ENCODE peak calls at places on chromosomes 2 and 18, in nine cellular contexts. E is body of pancreas, G is ovary, W is heart left ventricle, V is NB4, I is stomach, F is transverse colon, D is GM12892, O is IMR-90. U is an unnamed sample.

GRCh38 chr2:126971162-126971480 is 72.4 kb downstream of the TEX51 start:
- DNase-seq in E (no peak), G (no peak), W (no peak), V (no peak), I (no peak), F (no peak), D (no peak), O (no peak), U (no peak)

GRCh38 chr2:75595541-75596395 is 35.0 kb upstream of the EVA1A start:
- DNase-seq in E (no peak), G (no peak), W (no peak), V (no peak), I (no peak), F (no peak), D (no peak), O (peak), U (no peak)

GRCh38 chr2:65549262-65550036 is 117.0 kb upstream of the SPRED2 start:
- DNase-seq in E (no peak), G (no peak), W (no peak), V (no peak), I (no peak), F (no peak), D (no peak), O (no peak), U (no peak)

GRCh38 chr2:97950329-97951154 is 45.2 kb downstream of the TMEM131 start:
- DNase-seq in E (no peak), G (no peak), W (no peak), V (no peak), I (no peak), F (no peak), D (no peak), O (peak), U (peak)

GRCh38 chr2:219709261-219709867 is 81.9 kb downstream of the SLC4A3 start:
- DNase-seq in E (no peak), G (no peak), W (no peak), V (no peak), I (no peak), F (no peak), D (no peak), O (no peak), U (no peak)

GRCh38 chr2:100470898-100471514 is 724 bp downstream of the NMS start:
- DNase-seq in E (no peak), G (peak), W (no peak), V (peak), I (no peak), F (no peak), D (no peak), O (peak), U (peak)

GRCh38 chr2:43144265-43144664 is 82.1 kb downstream of the ZFP36L2 start:
- DNase-seq in E (no peak), G (no peak), W (no peak), V (peak), I (no peak), F (no peak), D (no peak), O (peak), U (no peak)

GRCh38 chr2:63049291-63050185 is 1.1 kb upstream of the OTX1 start:
- DNase-seq in E (no peak), G (peak), W (peak), V (peak), I (no peak), F (no peak), D (peak), O (peak), U (no peak)

GRCh38 chr18:60537074-60537473 is 164.5 kb upstream of the MC4R start:
- DNase-seq in E (no peak), G (no peak), W (no peak), V (no peak), I (no peak), F (no peak), D (no peak), O (no peak), U (no peak)

GRCh38 chr2:127401757-127402695 is 14.3 kb upstream of the MAP3K2 start:
- DNase-seq in E (no peak), G (no peak), W (no peak), V (no peak), I (no peak), F (peak), D (no peak), O (peak), U (no peak)

GRCh38 chr18:13915973-13916372 is 637 bp upstream of the MC2R start:
- DNase-seq in E (peak), G (no peak), W (no peak), V (no peak), I (no peak), F (no peak), D (no peak), O (no peak), U (no peak)

GRCh38 chr2:219627105-219628100 is at the start of gene SLC4A3:
- DNase-seq in E (no peak), G (peak), W (peak), V (no peak), I (peak), F (no peak), D (no peak), O (peak), U (peak)

GRCh38 chr2:53511549-53511948 is 256.1 kb upstream of the CHAC2 start:
- DNase-seq in E (no peak), G (no peak), W (no peak), V (no peak), I (no peak), F (no peak), D (no peak), O (no peak), U (no peak)

GRCh38 chr18:58947136-58947732 is 82.6 kb downstream of the ZNF532 start:
- DNase-seq in E (no peak), G (no peak), W (no peak), V (no peak), I (no peak), F (no peak), D (no peak), O (no peak), U (no peak)

GRCh38 chr18:28095041-28095440 is 81.9 kb downstream of the CDH2 start:
- DNase-seq in E (no peak), G (no peak), W (no peak), V (no peak), I (no peak), F (no peak), D (no peak), O (peak), U (no peak)

GRCh38 chr2:120619579-120619978 is 116.1 kb upstream of the GLI2 start:
- DNase-seq in E (no peak), G (no peak), W (no peak), V (no peak), I (no peak), F (no peak), D (no peak), O (no peak), U (no peak)

GRCh38 chr2:191881982-191882816 is 35.3 kb upstream of the CAVIN2 start:
- DNase-seq in E (no peak), G (no peak), W (no peak), V (no peak), I (no peak), F (no peak), D (no peak), O (no peak), U (no peak)

GRCh38 chr2:210859314-210859713 is 302.9 kb downstream of the CPS1 start:
- DNase-seq in E (no peak), G (no peak), W (no peak), V (no peak), I (no peak), F (no peak), D (no peak), O (no peak), U (no peak)

GRCh38 chr2:129923265-129924141 is 56.0 kb upstream of the RAB6C start:
- DNase-seq in E (peak), G (no peak), W (no peak), V (peak), I (no peak), F (no peak), D (no peak), O (peak), U (no peak)

GRCh38 chr18:79574938-79575525 is 104.6 kb upstream of the CTDP1 start:
- DNase-seq in E (peak), G (peak), W (peak), V (peak), I (no peak), F (peak), D (no peak), O (no peak), U (no peak)

GRCh38 chr18:47993409-47993808 is 63.0 kb upstream of the SMAD2 start:
- DNase-seq in E (no peak), G (no peak), W (no peak), V (peak), I (no peak), F (no peak), D (no peak), O (no peak), U (no peak)

GRCh38 chr18:77161954-77162353 is 29.4 kb upstream of the MBP start:
- DNase-seq in E (no peak), G (no peak), W (no peak), V (no peak), I (no peak), F (no peak), D (no peak), O (no peak), U (no peak)

GRCh38 chr2:24015562-24016375 is 5.9 kb downstream of the MFSD2B start:
- DNase-seq in E (no peak), G (no peak), W (no peak), V (no peak), I (no peak), F (no peak), D (no peak), O (peak), U (peak)

GRCh38 chr2:88190808-88191721 is 20.9 kb downstream of the THNSL2 start:
- DNase-seq in E (peak), G (no peak), W (no peak), V (peak), I (no peak), F (peak), D (no peak), O (peak), U (peak)

GRCh38 chr2:219109468-219109867 is 48.7 kb upstream of the IHH start:
- DNase-seq in E (no peak), G (no peak), W (no peak), V (peak), I (peak), F (peak), D (no peak), O (no peak), U (no peak)

GRCh38 chr2:54770211-54770610 is 46.7 kb downstream of the EML6 start:
- DNase-seq in E (no peak), G (no peak), W (no peak), V (no peak), I (no peak), F (no peak), D (no peak), O (no peak), U (no peak)

GRCh38 chr2:168752361-168752760 is 50.1 kb upstream of the NOSTRIN start:
- DNase-seq in E (no peak), G (no peak), W (no peak), V (no peak), I (no peak), F (no peak), D (no peak), O (no peak), U (no peak)

GRCh38 chr2:96153991-96154431 is 8.8 kb upstream of the DUSP2 start:
- DNase-seq in E (no peak), G (no peak), W (peak), V (no peak), I (no peak), F (no peak), D (no peak), O (no peak), U (no peak)

GRCh38 chr18:31454066-31454708 is 6.6 kb downstream of the DSG3 start:
- DNase-seq in E (no peak), G (no peak), W (no peak), V (no peak), I (no peak), F (no peak), D (no peak), O (peak), U (peak)

GRCh38 chr2:215537621-215538020 is 101.8 kb upstream of the FN1 start:
- DNase-seq in E (no peak), G (no peak), W (no peak), V (no peak), I (no peak), F (no peak), D (no peak), O (peak), U (no peak)

GRCh38 chr18:79987566-79987965 is 797 bp downstream of the TXNL4A start:
- DNase-seq in E (no peak), G (no peak), W (no peak), V (no peak), I (no peak), F (no peak), D (no peak), O (no peak), U (no peak)

GRCh38 chr2:147649963-147650362 is 194.9 kb upstream of the ACVR2A start:
- DNase-seq in E (no peak), G (no peak), W (no peak), V (no peak), I (no peak), F (no peak), D (no peak), O (no peak), U (no peak)

DNA sequence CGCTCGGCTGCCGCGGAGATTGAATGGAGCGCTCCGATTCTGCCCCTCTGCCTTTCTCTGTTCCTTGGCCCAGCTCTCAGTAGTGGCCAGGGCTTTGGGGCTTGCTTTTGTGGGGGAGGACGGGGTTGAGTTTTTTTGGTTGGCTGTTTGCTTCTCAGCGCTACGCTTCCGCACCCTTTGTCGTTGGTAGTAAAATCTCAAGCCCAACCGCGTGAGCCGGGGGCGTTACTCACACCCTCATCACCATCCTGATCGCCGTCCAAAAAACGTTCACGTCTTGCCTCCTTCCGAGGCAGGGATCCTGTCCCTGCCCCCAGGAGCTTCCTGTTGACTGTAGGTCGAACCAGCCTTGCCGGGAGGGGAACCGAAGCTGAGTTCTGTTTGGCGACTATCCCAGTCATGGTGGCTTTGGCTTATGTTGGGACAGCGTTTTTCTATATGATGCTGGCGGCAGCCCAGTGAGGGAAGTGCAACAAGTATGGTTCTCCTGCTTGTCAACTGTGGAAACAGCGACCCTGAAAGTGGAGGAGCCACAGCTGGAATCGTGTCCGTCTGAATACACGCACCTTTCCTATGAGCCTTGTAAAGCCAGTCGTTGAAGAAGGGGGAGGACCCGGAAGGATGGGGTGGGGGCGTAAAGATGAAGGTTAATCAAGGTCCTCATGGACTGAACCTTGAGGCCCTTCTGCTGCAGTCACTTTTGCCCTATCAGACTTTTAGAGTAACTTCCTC is 797 bp upstream of the YES1 start:
- DNase-seq in E (peak), G (peak), W (peak), V (peak), I (peak), F (peak), D (no peak), O (peak), U (peak)
- TF ChIP-seq POLR2A in E (peak), G (no peak), W (no peak), V (peak), I (no peak), F (peak), D (peak), O (peak), U (no peak)

GRCh38 chr2:201642086-201642578 is 1.2 kb downstream of the TMEM237 start:
- DNase-seq in E (no peak), G (no peak), W (no peak), V (no peak), I (no peak), F (no peak), D (no peak), O (no peak), U (no peak)

GRCh38 chr2:201644001-201644400 is 698 bp upstream of the TMEM237 start:
- DNase-seq in E (peak), G (peak), W (no peak), V (no peak), I (no peak), F (no peak), D (no peak), O (peak), U (no peak)

GRCh38 chr2:201639205-201639604 is 4.1 kb downstream of the TMEM237 start:
- DNase-seq in E (no peak), G (no peak), W (no peak), V (no peak), I (no peak), F (no peak), D (no peak), O (peak), U (no peak)

GRCh38 chr2:201643216-201643651 is at the start of gene TMEM237:
- DNase-seq in E (peak), G (peak), W (peak), V (peak), I (peak), F (peak), D (peak), O (peak), U (peak)

DNA sequence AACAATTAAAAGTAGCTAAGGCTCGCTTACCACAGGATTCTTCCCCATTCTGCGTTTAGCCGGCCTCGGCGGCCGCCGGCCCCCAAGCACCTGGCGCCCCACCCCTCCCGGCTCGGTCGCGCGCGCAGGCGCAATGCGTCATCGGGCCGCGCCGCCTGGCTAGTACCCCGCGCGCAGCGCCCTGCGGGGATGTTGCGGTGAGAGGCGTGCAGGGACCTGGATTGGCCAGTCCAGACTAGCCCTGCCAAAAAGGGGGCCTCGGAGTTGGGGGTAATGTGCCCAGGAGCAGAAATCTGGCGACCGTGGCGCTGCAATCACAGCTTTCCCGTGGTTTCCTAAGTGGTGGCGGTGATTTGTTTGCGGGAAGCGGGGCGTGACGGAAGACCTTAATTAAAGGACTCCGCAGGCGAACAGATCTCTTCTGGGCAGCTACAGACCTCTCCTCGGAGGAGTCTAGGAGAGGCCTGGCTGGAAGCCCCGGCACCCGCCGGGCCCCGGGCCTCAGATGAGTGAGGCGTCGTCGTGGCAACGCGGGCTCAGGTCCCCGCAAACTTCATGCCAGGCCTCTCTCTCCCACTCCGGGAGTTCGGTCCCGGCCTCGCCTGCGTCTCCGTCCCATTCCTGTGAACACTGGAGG is 606 bp downstream of the TMEM237 start:
- DNase-seq in E (peak), G (peak), W (peak), V (peak), I (peak), F (peak), D (peak), O (peak), U (peak)
- TF ChIP-seq POLR2A in E (peak), G (peak), W (no peak), V (peak), I (peak), F (peak), D (peak), O (peak), U (peak)

GRCh38 chr2:37156857-37157714 is at the start of gene EIF2AK2:
- DNase-seq in E (peak), G (peak), W (peak), V (peak), I (peak), F (peak), D (peak), O (peak), U (peak)
- TF ChIP-seq POLR2A in E (peak), G (peak), W (no peak), V (peak), I (no peak), F (peak), D (peak), O (no peak), U (peak)

DNA sequence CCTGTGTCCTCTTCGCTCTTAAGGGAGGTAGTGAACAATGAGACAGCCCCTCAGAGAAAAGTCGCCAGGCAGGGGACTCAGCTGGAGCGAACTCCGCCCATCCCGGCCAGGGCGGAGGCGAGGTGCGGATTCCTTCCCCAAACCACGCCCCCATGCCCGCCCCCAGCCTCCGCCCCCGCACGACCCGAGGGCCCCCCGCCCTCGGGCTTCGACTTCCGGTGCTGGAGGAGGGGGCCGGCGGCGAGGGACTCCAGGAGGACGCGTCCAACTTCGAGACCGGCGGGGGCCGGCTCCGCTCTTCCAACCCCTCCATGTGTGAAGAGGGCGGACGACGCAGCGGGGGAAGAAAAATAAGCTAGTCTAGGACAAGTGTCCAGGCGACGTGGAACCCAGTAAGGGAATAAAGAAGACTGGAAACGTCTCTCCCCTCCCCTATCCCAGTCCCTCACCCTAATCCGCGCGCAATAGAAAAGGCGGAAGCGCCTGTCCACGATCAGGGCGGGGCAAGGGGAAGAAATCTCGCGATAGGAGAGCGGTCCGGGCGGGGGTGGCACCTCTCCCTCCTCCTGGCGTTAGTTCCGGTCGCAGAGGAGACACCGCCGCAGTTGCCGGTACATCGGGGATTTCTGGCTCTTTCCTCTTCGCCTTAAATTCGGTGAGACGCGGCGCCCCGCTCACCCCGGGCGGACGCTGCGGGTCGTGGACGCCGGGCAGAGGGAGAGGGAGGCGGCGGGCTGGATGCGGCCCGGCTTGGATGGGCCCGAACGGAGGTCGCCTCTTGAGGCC is at the start of gene BZW1:
- DNase-seq in E (peak), G (peak), W (peak), V (peak), I (peak), F (peak), D (peak), O (peak), U (peak)
- TF ChIP-seq POLR2A in E (peak), G (peak), W (peak), V (peak), I (peak), F (peak), D (peak), O (peak), U (peak)

U was measured in H54.